ENCODE peak calls at places on chromosomes 11 and 22, in five cellular contexts. One of them, this sample, is unnamed.

GRCh38 chr11:10386361-10386760 is 68.7 kb upstream of the AMPD3 start:
- DNase-seq in A549: no peak
- DNase-seq in GM23338: no peak
- DNase-seq in K562: no peak
- DNase-seq in GM12878: no peak
- DNase-seq in this sample: no peak

GRCh38 chr11:1367721-1368120 is 22.0 kb upstream of the BRSK2 start:
- DNase-seq in A549: no peak
- DNase-seq in GM23338: no peak
- DNase-seq in K562: no peak
- DNase-seq in GM12878: no peak
- DNase-seq in this sample: no peak

GRCh38 chr11:117313828-117314768 is 2.0 kb downstream of the BACE1 start:
- DNase-seq in A549: no peak
- DNase-seq in GM23338: no peak
- DNase-seq in K562: no peak
- DNase-seq in GM12878: no peak
- DNase-seq in this sample: no peak

GRCh38 chr11:77515483-77515882 is 41.6 kb upstream of the PAK1 start:
- DNase-seq in A549: no peak
- DNase-seq in GM23338: no peak
- DNase-seq in K562: no peak
- DNase-seq in GM12878: no peak
- DNase-seq in this sample: peak

GRCh38 chr11:74318241-74318932 is 6.9 kb upstream of the P4HA3 start:
- DNase-seq in A549: no peak
- DNase-seq in GM23338: no peak
- DNase-seq in K562: no peak
- DNase-seq in GM12878: no peak
- DNase-seq in this sample: no peak

GRCh38 chr11:3989891-3990290 is 104.7 kb upstream of the RRM1 start:
- DNase-seq in A549: no peak
- DNase-seq in GM23338: no peak
- DNase-seq in K562: no peak
- DNase-seq in GM12878: peak
- DNase-seq in this sample: no peak

GRCh38 chr11:59186130-59186594 is 14.2 kb downstream of the DTX4 start:
- DNase-seq in A549: peak
- DNase-seq in GM23338: peak
- DNase-seq in K562: peak
- DNase-seq in GM12878: no peak
- DNase-seq in this sample: peak

GRCh38 chr22:45308624-45309421 is 911 bp upstream of the FAM118A start:
- DNase-seq in A549: no peak
- DNase-seq in GM23338: peak
- DNase-seq in K562: no peak
- DNase-seq in GM12878: no peak
- DNase-seq in this sample: no peak

GRCh38 chr22:42623756-42624446 is 9.2 kb upstream of the POLDIP3 start:
- DNase-seq in A549: no peak
- DNase-seq in GM23338: no peak
- DNase-seq in K562: no peak
- DNase-seq in GM12878: no peak
- DNase-seq in this sample: no peak

GRCh38 chr22:20130739-20131592 is 638 bp upstream of the ZDHHC8 start:
- DNase-seq in A549: no peak
- DNase-seq in GM23338: peak
- DNase-seq in K562: peak
- DNase-seq in GM12878: no peak
- DNase-seq in this sample: peak

GRCh38 chr11:11351042-11351586 is 1.9 kb downstream of the CSNK2A3 start:
- DNase-seq in A549: no peak
- DNase-seq in GM23338: no peak
- DNase-seq in K562: no peak
- DNase-seq in GM12878: no peak
- DNase-seq in this sample: no peak

GRCh38 chr22:49645257-49645656 is 182.4 kb downstream of the BRD1 start:
- DNase-seq in A549: no peak
- DNase-seq in GM23338: no peak
- DNase-seq in K562: no peak
- DNase-seq in GM12878: no peak
- DNase-seq in this sample: no peak

GRCh38 chr22:27129266-27129665 is 471.9 kb downstream of the MIAT start:
- DNase-seq in A549: peak
- DNase-seq in GM23338: no peak
- DNase-seq in K562: no peak
- DNase-seq in GM12878: no peak
- DNase-seq in this sample: no peak

GRCh38 chr11:453564-453963 is 3.5 kb downstream of the PTDSS2 start:
- DNase-seq in A549: no peak
- DNase-seq in GM23338: no peak
- DNase-seq in K562: no peak
- DNase-seq in GM12878: no peak
- DNase-seq in this sample: no peak

GRCh38 chr11:106989056-106989455 is 29.2 kb downstream of the GUCY1A2 start:
- DNase-seq in A549: no peak
- DNase-seq in GM23338: no peak
- DNase-seq in K562: no peak
- DNase-seq in GM12878: no peak
- DNase-seq in this sample: no peak

GRCh38 chr22:29886601-29887000 is 3.6 kb downstream of the MTMR3 start:
- DNase-seq in A549: no peak
- DNase-seq in GM23338: no peak
- DNase-seq in K562: no peak
- DNase-seq in GM12878: no peak
- DNase-seq in this sample: no peak

GRCh38 chr11:101914737-101915426 is at the start of gene CEP126:
- DNase-seq in A549: peak
- DNase-seq in GM23338: peak
- DNase-seq in K562: peak
- DNase-seq in GM12878: peak
- DNase-seq in this sample: peak

GRCh38 chr22:47586038-47586437 is 823.6 kb downstream of the TBC1D22A start:
- DNase-seq in A549: no peak
- DNase-seq in GM23338: no peak
- DNase-seq in K562: no peak
- DNase-seq in GM12878: no peak
- DNase-seq in this sample: no peak

GRCh38 chr22:41417622-41418390 is 28.8 kb downstream of the TOB2 start:
- DNase-seq in A549: no peak
- DNase-seq in GM23338: no peak
- DNase-seq in K562: no peak
- DNase-seq in GM12878: no peak
- DNase-seq in this sample: no peak

GRCh38 chr11:20754957-20755356 is 85.6 kb downstream of the NELL1 start:
- DNase-seq in A549: no peak
- DNase-seq in GM23338: peak
- DNase-seq in K562: peak
- DNase-seq in GM12878: no peak
- DNase-seq in this sample: peak

GRCh38 chr11:36196476-36197099 is 92.6 kb downstream of the COMMD9 start:
- DNase-seq in A549: no peak
- DNase-seq in GM23338: no peak
- DNase-seq in K562: no peak
- DNase-seq in GM12878: no peak
- DNase-seq in this sample: no peak

GRCh38 chr11:86741489-86742435 is 58.6 kb upstream of the PRSS23 start:
- DNase-seq in A549: peak
- DNase-seq in GM23338: no peak
- DNase-seq in K562: no peak
- DNase-seq in GM12878: no peak
- DNase-seq in this sample: peak

GRCh38 chr11:114149689-114150407 is 90.3 kb downstream of the ZBTB16 start:
- DNase-seq in A549: no peak
- DNase-seq in GM23338: no peak
- DNase-seq in K562: no peak
- DNase-seq in GM12878: no peak
- DNase-seq in this sample: no peak

GRCh38 chr11:13972033-13972910 is 9.7 kb downstream of the SPON1 start:
- DNase-seq in A549: no peak
- DNase-seq in GM23338: no peak
- DNase-seq in K562: no peak
- DNase-seq in GM12878: no peak
- DNase-seq in this sample: no peak

GRCh38 chr11:60680455-60681119 is 18.8 kb upstream of the MS4A8 start:
- DNase-seq in A549: no peak
- DNase-seq in GM23338: no peak
- DNase-seq in K562: no peak
- DNase-seq in GM12878: no peak
- DNase-seq in this sample: no peak

GRCh38 chr22:45544588-45545170 is 42.0 kb downstream of the FBLN1 start:
- DNase-seq in A549: no peak
- DNase-seq in GM23338: no peak
- DNase-seq in K562: no peak
- DNase-seq in GM12878: no peak
- DNase-seq in this sample: no peak

GRCh38 chr11:75762885-75763284 is 5.7 kb upstream of the DGAT2 start:
- DNase-seq in A549: no peak
- DNase-seq in GM23338: no peak
- DNase-seq in K562: no peak
- DNase-seq in GM12878: no peak
- DNase-seq in this sample: peak

GRCh38 chr11:911031-911889 is 650 bp upstream of the CHID1 start:
- DNase-seq in A549: no peak
- DNase-seq in GM23338: peak
- DNase-seq in K562: peak
- DNase-seq in GM12878: no peak
- DNase-seq in this sample: no peak

DNA sequence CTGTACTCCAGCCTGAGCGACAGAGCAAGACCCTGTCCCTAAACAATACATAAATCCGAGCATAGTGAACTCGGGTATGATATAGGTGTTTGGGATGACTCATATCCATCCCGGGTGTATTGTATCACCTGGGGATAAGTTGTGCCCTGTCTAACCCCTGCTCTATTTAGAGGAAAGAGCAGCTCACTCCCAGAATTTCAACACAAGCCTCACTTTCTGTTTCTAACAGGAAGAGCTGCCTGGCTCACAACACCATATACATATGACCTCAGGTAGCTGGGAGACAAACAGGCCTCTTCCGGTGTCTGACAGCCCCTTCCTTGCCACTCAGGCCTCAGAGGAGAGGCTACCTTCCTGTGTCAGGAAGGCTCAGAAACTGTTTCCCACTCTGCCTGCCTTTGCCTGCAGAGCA is 9.9 kb upstream of the MICALL1 start:
- DNase-seq in A549: no peak
- DNase-seq in GM23338: peak
- DNase-seq in K562: no peak
- DNase-seq in GM12878: peak
- DNase-seq in this sample: peak
- TF ChIP-seq JUNB in A549: no peak
- TF ChIP-seq JUNB in GM23338: no peak
- TF ChIP-seq JUNB in K562: no peak
- TF ChIP-seq JUNB in GM12878: no peak
- TF ChIP-seq JUNB in this sample: no peak

GRCh38 chr22:25057013-25057881 is 104.7 kb downstream of the KIAA1671 start:
- DNase-seq in A549: peak
- DNase-seq in GM23338: peak
- DNase-seq in K562: peak
- DNase-seq in GM12878: no peak
- DNase-seq in this sample: peak

GRCh38 chr22:25053153-25053805 is 100.8 kb downstream of the KIAA1671 start:
- DNase-seq in A549: no peak
- DNase-seq in GM23338: no peak
- DNase-seq in K562: no peak
- DNase-seq in GM12878: no peak
- DNase-seq in this sample: peak

GRCh38 chr22:25051983-25052710 is 99.6 kb downstream of the KIAA1671 start:
- DNase-seq in A549: no peak
- DNase-seq in GM23338: no peak
- DNase-seq in K562: no peak
- DNase-seq in GM12878: no peak
- DNase-seq in this sample: peak

GRCh38 chr22:25051073-25051472 is 98.6 kb downstream of the KIAA1671 start:
- DNase-seq in A549: no peak
- DNase-seq in GM23338: peak
- DNase-seq in K562: peak
- DNase-seq in GM12878: no peak
- DNase-seq in this sample: no peak

GRCh38 chr22:25054943-25055511 is 102.5 kb downstream of the KIAA1671 start:
- DNase-seq in A549: no peak
- DNase-seq in GM23338: no peak
- DNase-seq in K562: no peak
- DNase-seq in GM12878: no peak
- DNase-seq in this sample: no peak
- TF ChIP-seq JUNB in A549: no peak
- TF ChIP-seq JUNB in GM23338: no peak
- TF ChIP-seq JUNB in K562: no peak
- TF ChIP-seq JUNB in GM12878: peak
- TF ChIP-seq JUNB in this sample: no peak

GRCh38 chr11:28110839-28111235 is 2.6 kb downstream of the METTL15 start:
- DNase-seq in A549: no peak
- DNase-seq in GM23338: no peak
- DNase-seq in K562: no peak
- DNase-seq in GM12878: no peak
- DNase-seq in this sample: no peak
- TF ChIP-seq JUNB in A549: no peak
- TF ChIP-seq JUNB in GM23338: no peak
- TF ChIP-seq JUNB in K562: no peak
- TF ChIP-seq JUNB in GM12878: no peak
- TF ChIP-seq JUNB in this sample: no peak

GRCh38 chr22:33247758-33248157 is 189.6 kb upstream of the SYN3 start:
- DNase-seq in A549: no peak
- DNase-seq in GM23338: no peak
- DNase-seq in K562: no peak
- DNase-seq in GM12878: peak
- DNase-seq in this sample: no peak
- TF ChIP-seq JUNB in A549: no peak
- TF ChIP-seq JUNB in GM23338: no peak
- TF ChIP-seq JUNB in K562: no peak
- TF ChIP-seq JUNB in GM12878: peak
- TF ChIP-seq JUNB in this sample: no peak

GRCh38 chr11:111707691-111708067 is 58.5 kb downstream of the PPP2R1B start:
- DNase-seq in A549: no peak
- DNase-seq in GM23338: no peak
- DNase-seq in K562: no peak
- DNase-seq in GM12878: no peak
- DNase-seq in this sample: no peak

GRCh38 chr11:111702623-111703022 is 63.6 kb downstream of the PPP2R1B start:
- DNase-seq in A549: no peak
- DNase-seq in GM23338: no peak
- DNase-seq in K562: no peak
- DNase-seq in GM12878: no peak
- DNase-seq in this sample: no peak

DNA sequence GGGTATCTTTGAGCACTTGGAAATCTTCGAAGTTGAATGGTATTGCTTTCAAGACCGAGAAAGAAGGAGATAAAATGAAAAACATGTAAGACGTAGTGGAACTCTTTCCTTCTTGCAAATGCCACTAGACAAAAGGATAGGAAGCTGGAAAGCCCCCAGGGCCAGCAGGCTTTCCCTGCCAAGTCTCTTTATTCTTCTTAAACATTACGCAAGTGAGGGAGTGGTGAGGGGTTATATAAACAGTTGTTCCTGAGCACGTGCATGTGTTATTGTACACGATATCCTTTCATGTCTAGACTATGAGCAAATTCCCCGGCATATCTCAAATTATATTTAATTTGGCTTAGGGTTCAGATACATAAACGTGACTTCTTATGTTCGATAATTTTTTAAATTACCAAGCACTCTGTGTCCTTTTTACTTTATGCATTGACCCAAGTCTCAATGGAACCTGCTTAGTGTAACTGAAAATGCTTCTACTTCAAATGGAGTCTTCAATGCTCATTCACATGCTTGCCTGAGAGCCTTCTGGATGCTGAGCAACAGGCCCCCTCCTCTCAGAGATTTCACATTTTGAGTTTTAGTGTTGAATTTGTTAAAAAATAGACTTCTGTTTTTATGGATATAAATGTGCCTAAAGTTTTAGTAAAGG is 59.0 kb downstream of the PPP2R1B start:
- DNase-seq in A549: no peak
- DNase-seq in GM23338: no peak
- DNase-seq in K562: no peak
- DNase-seq in GM12878: no peak
- DNase-seq in this sample: peak
- TF ChIP-seq JUNB in A549: no peak
- TF ChIP-seq JUNB in GM23338: no peak
- TF ChIP-seq JUNB in K562: no peak
- TF ChIP-seq JUNB in GM12878: no peak
- TF ChIP-seq JUNB in this sample: no peak